ENCODE peak calls at places on chromosomes 2 and 18, in five cellular contexts. One of them, this sample, is unnamed.

GRCh38 chr18:42620585-42620984 is 494.9 kb downstream of the RIT2 start:
- DNase-seq in stimulated activated CD8-positive, alpha-beta memory T cell treated with anti-CD3 and anti-CD28 coated beads, Interleukin-15, amount 100 ng/mL, for 48 hours: no peak
- DNase-seq in mesenteric fat pad: no peak
- DNase-seq in osteocyte: no peak
- DNase-seq in NCI-H345: no peak
- DNase-seq in this sample: no peak

GRCh38 chr2:231294578-231295362 is 96.3 kb downstream of the ARMC9 start:
- DNase-seq in stimulated activated CD8-positive, alpha-beta memory T cell treated with anti-CD3 and anti-CD28 coated beads, Interleukin-15, amount 100 ng/mL, for 48 hours: no peak
- DNase-seq in NCI-H345: no peak
- DNase-seq in mesenteric fat pad: peak; percentile 37
- DNase-seq in osteocyte: peak; percentile 66
- DNase-seq in this sample: no peak

GRCh38 chr2:72924353-72925240 is 7.3 kb downstream of the EMX1 start:
- DNase-seq in osteocyte: peak; percentile 84
- DNase-seq in stimulated activated CD8-positive, alpha-beta memory T cell treated with anti-CD3 and anti-CD28 coated beads, Interleukin-15, amount 100 ng/mL, for 48 hours: no peak
- DNase-seq in NCI-H345: no peak
- DNase-seq in mesenteric fat pad: peak; percentile 76
- DNase-seq in this sample: no peak

GRCh38 chr2:227577555-227577954 is 21.1 kb upstream of the SCYGR2 start:
- DNase-seq in NCI-H345: no peak
- DNase-seq in stimulated activated CD8-positive, alpha-beta memory T cell treated with anti-CD3 and anti-CD28 coated beads, Interleukin-15, amount 100 ng/mL, for 48 hours: no peak
- DNase-seq in mesenteric fat pad: no peak
- DNase-seq in osteocyte: no peak
- DNase-seq in this sample: no peak

GRCh38 chr2:86107031-86107430 is 996 bp downstream of the PTCD3 start:
- DNase-seq in mesenteric fat pad: no peak
- DNase-seq in NCI-H345: no peak
- DNase-seq in osteocyte: no peak
- DNase-seq in stimulated activated CD8-positive, alpha-beta memory T cell treated with anti-CD3 and anti-CD28 coated beads, Interleukin-15, amount 100 ng/mL, for 48 hours: no peak
- DNase-seq in this sample: no peak

GRCh38 chr2:100739735-100740432 is 80.1 kb upstream of the NPAS2 start:
- DNase-seq in NCI-H345: no peak
- DNase-seq in mesenteric fat pad: no peak
- DNase-seq in osteocyte: no peak
- DNase-seq in stimulated activated CD8-positive, alpha-beta memory T cell treated with anti-CD3 and anti-CD28 coated beads, Interleukin-15, amount 100 ng/mL, for 48 hours: no peak
- DNase-seq in this sample: no peak

GRCh38 chr2:239227111-239227581 is 173.7 kb downstream of the HDAC4 start:
- DNase-seq in stimulated activated CD8-positive, alpha-beta memory T cell treated with anti-CD3 and anti-CD28 coated beads, Interleukin-15, amount 100 ng/mL, for 48 hours: no peak
- DNase-seq in NCI-H345: no peak
- DNase-seq in osteocyte: no peak
- DNase-seq in mesenteric fat pad: peak; percentile 86
- DNase-seq in this sample: no peak

GRCh38 chr2:197300139-197300538 is 10.4 kb downstream of the ANKRD44 start:
- DNase-seq in mesenteric fat pad: no peak
- DNase-seq in stimulated activated CD8-positive, alpha-beta memory T cell treated with anti-CD3 and anti-CD28 coated beads, Interleukin-15, amount 100 ng/mL, for 48 hours: no peak
- DNase-seq in NCI-H345: no peak
- DNase-seq in osteocyte: no peak
- DNase-seq in this sample: no peak

GRCh38 chr2:100470898-100471514 is 724 bp downstream of the NMS start:
- DNase-seq in stimulated activated CD8-positive, alpha-beta memory T cell treated with anti-CD3 and anti-CD28 coated beads, Interleukin-15, amount 100 ng/mL, for 48 hours: no peak
- DNase-seq in NCI-H345: no peak
- DNase-seq in mesenteric fat pad: no peak
- DNase-seq in osteocyte: no peak
- DNase-seq in this sample: no peak

GRCh38 chr2:83104202-83104601 is 1354.9 kb downstream of the SUCLG1 start:
- DNase-seq in mesenteric fat pad: no peak
- DNase-seq in NCI-H345: no peak
- DNase-seq in osteocyte: no peak
- DNase-seq in stimulated activated CD8-positive, alpha-beta memory T cell treated with anti-CD3 and anti-CD28 coated beads, Interleukin-15, amount 100 ng/mL, for 48 hours: no peak
- DNase-seq in this sample: no peak

GRCh38 chr18:63730788-63731187 is 28.0 kb downstream of the SERPINB11 start:
- DNase-seq in NCI-H345: no peak
- DNase-seq in mesenteric fat pad: no peak
- DNase-seq in stimulated activated CD8-positive, alpha-beta memory T cell treated with anti-CD3 and anti-CD28 coated beads, Interleukin-15, amount 100 ng/mL, for 48 hours: no peak
- DNase-seq in osteocyte: no peak
- DNase-seq in this sample: no peak

GRCh38 chr2:221649045-221649444 is 76.9 kb upstream of the EPHA4 start:
- DNase-seq in mesenteric fat pad: no peak
- DNase-seq in NCI-H345: peak; percentile 76
- DNase-seq in osteocyte: no peak
- DNase-seq in stimulated activated CD8-positive, alpha-beta memory T cell treated with anti-CD3 and anti-CD28 coated beads, Interleukin-15, amount 100 ng/mL, for 48 hours: no peak
- DNase-seq in this sample: no peak

GRCh38 chr2:230423851-230424458 is 8.0 kb downstream of the SP100 start:
- DNase-seq in mesenteric fat pad: no peak
- DNase-seq in stimulated activated CD8-positive, alpha-beta memory T cell treated with anti-CD3 and anti-CD28 coated beads, Interleukin-15, amount 100 ng/mL, for 48 hours: no peak
- DNase-seq in NCI-H345: no peak
- DNase-seq in osteocyte: no peak
- DNase-seq in this sample: no peak

GRCh38 chr2:183026424-183026823 is 11.8 kb downstream of the NCKAP1 start:
- DNase-seq in stimulated activated CD8-positive, alpha-beta memory T cell treated with anti-CD3 and anti-CD28 coated beads, Interleukin-15, amount 100 ng/mL, for 48 hours: no peak
- DNase-seq in mesenteric fat pad: no peak
- DNase-seq in NCI-H345: no peak
- DNase-seq in osteocyte: no peak
- DNase-seq in this sample: no peak

GRCh38 chr2:74959106-74959751 is 786 bp downstream of the POLE4 start:
- DNase-seq in mesenteric fat pad: no peak
- DNase-seq in osteocyte: no peak
- DNase-seq in NCI-H345: peak; percentile 16
- DNase-seq in stimulated activated CD8-positive, alpha-beta memory T cell treated with anti-CD3 and anti-CD28 coated beads, Interleukin-15, amount 100 ng/mL, for 48 hours: no peak
- DNase-seq in this sample: no peak

This sample was measured in NCI-H1417 treated with DMSO at 0.1 percent for 48 hours.